ENCODE peak calls at places on chromosome 1, in eight cellular contexts. K is H1, R is endothelial cell of umbilical vein, O is IMR-90, P is SK-N-SH, C is HCT116, Q is GM23248, F is fibroblast of lung. B is an unnamed sample. For H3K4me1, the result is how much of the 10 kb centered on the place peaks cover.

GRCh38 chr1:60972841-60973364 is 109.5 kb upstream of the NFIA start:
- DNase-seq in K (no peak), R (peak), O (peak), P (no peak), C (no peak), Q (peak), F (peak), B (no peak)

GRCh38 chr1:236795757-236796719 is 946 bp downstream of the MTR start:
- DNase-seq in K (no peak), R (peak), O (peak), P (peak), C (peak), Q (peak), F (peak), B (peak)

GRCh38 chr1:48807599-48808260 is 31.0 kb upstream of the BEND5 start:
- DNase-seq in K (no peak), R (no peak), O (no peak), P (no peak), C (no peak), Q (no peak), F (no peak), B (no peak)

GRCh38 chr1:180188103-180188506 is 33.4 kb downstream of the QSOX1 start:
- DNase-seq in K (peak), R (peak), O (peak), P (peak), C (no peak), Q (peak), F (peak), B (peak)

GRCh38 chr1:46489169-46489637 is 433 bp upstream of the DMBX1 start:
- DNase-seq in K (no peak), R (no peak), O (no peak), P (no peak), C (no peak), Q (no peak), F (no peak), B (no peak)

GRCh38 chr1:61842863-61843514 is 100.7 kb downstream of the PATJ start:
- DNase-seq in K (no peak), R (peak), O (no peak), P (no peak), C (no peak), Q (peak), F (no peak), B (no peak)

GRCh38 chr1:154759196-154759595 is 110.9 kb downstream of the KCNN3 start:
- DNase-seq in K (no peak), R (no peak), O (no peak), P (no peak), C (no peak), Q (no peak), F (no peak), B (no peak)

GRCh38 chr1:221987860-221988520 is 246.1 kb upstream of the DUSP10 start:
- DNase-seq in K (no peak), R (no peak), O (peak), P (no peak), C (no peak), Q (peak), F (peak), B (no peak)

GRCh38 chr1:52602328-52603300 is at the start of gene GPX7:
- DNase-seq in K (peak), R (peak), O (peak), P (peak), C (no peak), Q (peak), F (peak), B (peak)

GRCh38 chr1:2255420-2256369 is 27.6 kb downstream of the SKI start:
- DNase-seq in K (no peak), R (peak), O (peak), P (peak), C (peak), Q (peak), F (peak), B (peak)

GRCh38 chr1:165172666-165173065 is 183.8 kb downstream of the LMX1A start:
- DNase-seq in K (no peak), R (no peak), O (no peak), P (no peak), C (no peak), Q (no peak), F (no peak), B (no peak)

GRCh38 chr1:87077959-87078673 is 163.7 kb downstream of the HS2ST1 start:
- DNase-seq in K (no peak), R (peak), O (no peak), P (no peak), C (no peak), Q (no peak), F (no peak), B (no peak)

GRCh38 chr1:225573216-225573615 is 79.7 kb downstream of the ENAH start:
- DNase-seq in K (no peak), R (no peak), O (no peak), P (no peak), C (no peak), Q (no peak), F (no peak), B (no peak)

GRCh38 chr1:245380790-245381535 is 226.2 kb downstream of the KIF26B start:
- DNase-seq in K (peak), R (no peak), O (no peak), P (peak), C (peak), Q (peak), F (no peak), B (peak)

GRCh38 chr1:26785611-26786436 is 1.9 kb upstream of the PIGV start:
- DNase-seq in K (no peak), R (peak), O (peak), P (no peak), C (no peak), Q (peak), F (peak), B (peak)

GRCh38 chr1:79899914-79900313 is 893.4 kb upstream of the ADGRL4 start:
- DNase-seq in K (no peak), R (peak), O (peak), P (no peak), C (no peak), Q (peak), F (peak), B (no peak)

GRCh38 chr1:181105134-181106021 is 16.9 kb downstream of the IER5 start:
- DNase-seq in K (peak), R (peak), O (peak), P (peak), C (peak), Q (peak), F (peak), B (peak)

GRCh38 chr1:157431751-157432150 is 120.6 kb downstream of the FCRL5 start:
- DNase-seq in K (no peak), R (no peak), O (peak), P (no peak), C (no peak), Q (peak), F (no peak), B (no peak)

GRCh38 chr1:199292873-199293272 is 654.0 kb downstream of the PTPRC start:
- DNase-seq in K (no peak), R (no peak), O (no peak), P (peak), C (no peak), Q (no peak), F (no peak), B (no peak)

GRCh38 chr1:218346391-218347204 is 1.5 kb downstream of the TGFB2 start:
- DNase-seq in K (no peak), R (peak), O (peak), P (no peak), C (no peak), Q (peak), F (peak), B (no peak)

GRCh38 chr1:88730132-88730675 is 46.1 kb downstream of the PKN2 start:
- DNase-seq in K (no peak), R (no peak), O (no peak), P (no peak), C (no peak), Q (no peak), F (no peak), B (peak)

GRCh38 chr1:203163891-203164635 is 11.6 kb downstream of the MYBPH start:
- DNase-seq in K (no peak), R (no peak), O (no peak), P (no peak), C (no peak), Q (no peak), F (no peak), B (peak)

GRCh38 chr1:168635129-168635528 is 58.7 kb downstream of the XCL1 start:
- DNase-seq in K (no peak), R (no peak), O (no peak), P (no peak), C (no peak), Q (no peak), F (no peak), B (no peak)
- H3K4me2 ChIP-seq in K (no peak), R (no peak), O (no peak), P (no peak), C (no peak), Q (no peak), F (no peak), B (no peak)

DNA sequence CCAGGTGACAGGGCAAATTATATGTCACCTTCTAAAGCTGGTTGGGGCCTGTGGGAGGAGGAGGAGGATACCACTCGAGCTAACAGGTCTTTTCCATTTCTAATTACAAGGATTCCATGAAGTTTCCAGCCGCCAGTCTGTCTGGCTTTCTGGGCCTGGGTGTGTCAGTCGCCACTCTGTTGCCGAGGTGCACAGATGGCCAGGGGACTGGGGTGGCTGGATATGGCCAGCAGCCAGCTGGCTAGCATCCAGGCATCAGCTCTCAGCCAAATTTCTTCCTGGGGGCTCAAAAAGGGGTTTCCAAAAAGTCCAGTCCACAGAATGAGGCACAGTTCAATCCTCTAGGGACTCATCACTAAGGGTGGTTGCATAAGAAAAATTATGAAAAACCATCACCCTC is 32.4 kb downstream of the ITPKB start:
- DNase-seq in K (no peak), R (no peak), O (no peak), P (peak), C (no peak), Q (no peak), F (no peak), B (no peak)
- H3K4me1 ChIP-seq in K (under half), R (under half), O (under half), P (under half), C (under half), Q (under half), F (under half), B (half or more)

DNA sequence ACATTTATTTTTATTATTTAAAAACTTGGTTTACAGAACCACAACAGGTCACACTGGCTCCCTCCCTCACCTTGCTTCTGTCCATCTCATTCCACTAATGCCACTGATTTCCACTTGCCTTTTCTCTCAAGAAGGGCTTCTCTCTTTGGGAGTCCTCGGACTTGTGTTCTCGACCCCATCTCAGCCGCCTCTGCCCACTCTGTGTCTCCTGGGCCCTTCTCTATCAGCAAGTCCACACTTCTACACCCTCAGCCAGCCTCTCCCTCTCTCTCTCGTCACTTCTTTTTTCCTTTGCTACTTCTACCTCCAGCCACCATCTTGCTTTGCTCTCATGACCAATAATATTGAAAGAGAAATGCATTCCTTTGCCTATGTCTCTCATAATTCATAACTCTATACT is 129.4 kb downstream of the HMGB4 start:
- DNase-seq in K (no peak), R (no peak), O (no peak), P (no peak), C (no peak), Q (no peak), F (no peak), B (no peak)
- H3K9ac ChIP-seq in K (no peak), R (no peak), O (no peak), P (no peak), C (no peak), Q (no peak), F (no peak), B (no peak)

GRCh38 chr1:111369177-111369576 is 58.4 kb downstream of the OVGP1 start:
- DNase-seq in K (no peak), R (peak), O (no peak), P (no peak), C (no peak), Q (peak), F (no peak), B (no peak)

GRCh38 chr1:111370871-111371270 is 56.7 kb downstream of the OVGP1 start:
- DNase-seq in K (no peak), R (no peak), O (no peak), P (no peak), C (no peak), Q (no peak), F (no peak), B (no peak)

GRCh38 chr1:111372336-111372965 is 55.1 kb downstream of the OVGP1 start:
- DNase-seq in K (no peak), R (no peak), O (no peak), P (no peak), C (no peak), Q (no peak), F (no peak), B (no peak)

GRCh38 chr1:111366256-111366655 is 61.3 kb downstream of the OVGP1 start:
- DNase-seq in K (no peak), R (no peak), O (peak), P (no peak), C (no peak), Q (peak), F (peak), B (no peak)

GRCh38 chr1:111369645-111370044 is 57.9 kb downstream of the OVGP1 start:
- DNase-seq in K (no peak), R (peak), O (no peak), P (no peak), C (no peak), Q (no peak), F (no peak), B (no peak)
- H3K4me2 ChIP-seq in K (no peak), R (no peak), O (no peak), P (peak), C (no peak), Q (no peak), F (no peak), B (no peak)

GRCh38 chr1:11913291-11913690 is 12.9 kb downstream of the KIAA2013 start:
- DNase-seq in K (no peak), R (no peak), O (no peak), P (no peak), C (no peak), Q (no peak), F (no peak), B (no peak)
- H3K4me1 ChIP-seq in K (under half), R (under half), O (under half), P (under half), C (under half), Q (under half), F (under half), B (under half)

GRCh38 chr1:37865348-37866119 is 6.1 kb upstream of the MTF1 start:
- DNase-seq in K (no peak), R (no peak), O (peak), P (no peak), C (peak), Q (peak), F (peak), B (no peak)
- H3K9ac ChIP-seq in K (no peak), R (no peak), O (no peak), P (no peak), C (peak), Q (no peak), F (no peak), B (no peak)

DNA sequence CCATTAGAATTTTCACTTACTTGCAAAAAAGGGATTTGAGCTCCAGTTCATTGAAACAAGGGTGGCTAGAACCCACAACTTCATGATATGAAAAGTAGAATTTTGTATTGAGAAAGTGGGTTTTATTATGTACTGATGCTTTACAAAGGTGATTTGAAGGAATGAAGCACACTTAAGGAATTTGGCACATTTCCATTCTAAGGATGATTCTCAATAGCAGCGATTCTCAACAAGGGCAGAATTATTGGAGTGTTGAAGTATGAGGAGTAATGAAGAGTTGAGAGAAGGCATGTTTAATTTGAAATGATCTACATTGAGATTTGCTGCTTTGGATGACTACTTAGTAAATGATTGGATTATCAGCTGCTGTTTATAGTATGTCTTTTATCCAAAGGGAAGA is 54.6 kb downstream of the FNBP1L start:
- DNase-seq in K (no peak), R (no peak), O (no peak), P (no peak), C (no peak), Q (peak), F (no peak), B (no peak)
- H3K4me2 ChIP-seq in K (no peak), R (no peak), O (no peak), P (no peak), C (no peak), Q (no peak), F (no peak), B (no peak)

GRCh38 chr1:94298861-94299260 is 61.5 kb upstream of the ARHGAP29 start:
- DNase-seq in K (no peak), R (peak), O (no peak), P (no peak), C (no peak), Q (peak), F (peak), B (no peak)
- H3K4me1 ChIP-seq in K (under half), R (half or more), O (under half), P (under half), C (under half), Q (half or more), F (under half), B (under half)

GRCh38 chr1:3772715-3773571 is at the start of gene SMIM1:
- DNase-seq in K (no peak), R (no peak), O (no peak), P (no peak), C (no peak), Q (no peak), F (no peak), B (no peak)
- H3K9ac ChIP-seq in K (peak), R (no peak), O (peak), P (peak), C (peak), Q (no peak), F (peak), B (peak)

GRCh38 chr1:201720522-201720844 is 108.5 kb upstream of the IPO9 start:
- DNase-seq in K (no peak), R (no peak), O (no peak), P (no peak), C (no peak), Q (no peak), F (no peak), B (no peak)
- H3K4me2 ChIP-seq in K (no peak), R (no peak), O (no peak), P (peak), C (no peak), Q (peak), F (no peak), B (no peak)